ENCODE peak calls at places on chromosomes 7 and 10, in five cellular contexts. S, T, H, M and N are unnamed samples.

GRCh38 chr7:157768198-157768597 is 431.4 kb downstream of the DNAJB6 start:
- DNase-seq in T (no peak), H (no peak), S (no peak), M (no peak), N (no peak)

GRCh38 chr10:34191399-34191798 is 623.7 kb downstream of the PARD3 start:
- DNase-seq in M (no peak), T (no peak), H (no peak), S (no peak), N (no peak)

GRCh38 chr10:29619273-29619672 is 15.5 kb downstream of the SVIL start:
- DNase-seq in H (peak; percentile 46), T (peak; percentile 75), M (no peak), S (no peak), N (no peak)

GRCh38 chr7:23024454-23024853 is 10.5 kb upstream of the HYCC1 start:
- DNase-seq in M (no peak), H (no peak), S (no peak), T (no peak), N (no peak)

GRCh38 chr7:327305-327931 is 37.4 kb downstream of the FOXL3 start:
- DNase-seq in M (no peak), S (no peak), H (no peak), T (no peak), N (no peak)

GRCh38 chr10:17143055-17143690 is 13.6 kb upstream of the CUBN start:
- DNase-seq in T (no peak), S (no peak), M (no peak), H (no peak), N (no peak)

GRCh38 chr7:157004839-157005455 is 5.5 kb downstream of the MNX1 start:
- DNase-seq in H (no peak), T (no peak), M (no peak), S (no peak), N (no peak)

GRCh38 chr10:4549254-4549653 is 276.8 kb upstream of the AKR1E2 start:
- DNase-seq in H (no peak), M (no peak), T (no peak), S (no peak), N (no peak)

GRCh38 chr10:114905450-114905849 is 32.5 kb upstream of the TRUB1 start:
- DNase-seq in H (no peak), T (peak; percentile 53), S (no peak), M (no peak), N (no peak)

GRCh38 chr10:32155075-32155516 is 98.9 kb upstream of the KIF5B start:
- DNase-seq in T (peak; percentile 76), M (no peak), S (no peak), H (peak; percentile 84), N (no peak)

GRCh38 chr10:25047902-25048301 is 31.5 kb downstream of the THNSL1 start:
- DNase-seq in M (no peak), H (peak; percentile 96), S (no peak), T (peak; percentile 56), N (no peak)

GRCh38 chr7:155871211-155871610 is 58.9 kb upstream of the SHH start:
- DNase-seq in M (no peak), H (no peak), T (no peak), S (no peak), N (no peak)

GRCh38 chr10:29183304-29183918 is 105.5 kb upstream of the LYZL1 start:
- DNase-seq in T (no peak), M (no peak), S (no peak), H (no peak), N (no peak)

GRCh38 chr7:97064972-97065587 is 40.4 kb upstream of the DLX5 start:
- DNase-seq in M (peak; percentile 8), T (peak; percentile 72), S (no peak), H (peak; percentile 68), N (no peak)

GRCh38 chr7:102819151-102819550 is 70.4 kb downstream of the FAM185A start:
- DNase-seq in M (no peak), T (no peak), H (peak; percentile 48), S (no peak), N (no peak)

GRCh38 chr10:126844406-126844805 is 60.8 kb upstream of the DOCK1 start:
- DNase-seq in M (no peak), S (no peak), T (no peak), H (peak; percentile 8), N (no peak)

GRCh38 chr7:44280993-44281721 is 44.2 kb downstream of the CAMK2B start:
- DNase-seq in M (no peak), S (no peak), T (no peak), H (no peak), N (no peak)

DNA sequence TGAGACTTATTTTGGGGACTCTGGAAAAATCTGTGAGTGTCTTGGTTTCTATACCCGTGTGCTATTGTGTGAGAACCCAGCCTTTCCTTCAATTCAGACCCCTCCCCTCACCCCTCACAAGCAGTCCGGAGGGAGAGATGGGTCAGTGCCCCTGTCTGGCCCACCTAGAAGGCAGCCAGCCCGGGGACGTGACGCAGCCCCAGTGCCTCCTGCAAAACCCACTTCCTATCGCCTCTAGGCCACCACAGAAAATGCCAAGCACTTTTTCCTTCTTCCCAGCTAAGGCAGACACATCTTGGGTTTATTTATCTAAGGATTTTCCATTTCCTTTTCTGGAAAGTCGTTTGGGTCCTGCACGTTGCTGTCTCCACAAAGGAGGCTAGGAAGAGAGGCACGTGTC is 11.6 kb upstream of the AQP1 start:
- DNase-seq in T (no peak), M (no peak), H (no peak), S (no peak), N (no peak)
- H3K27ac ChIP-seq in T (no peak overlapping the region), M (no peak overlapping the region), H (no peak overlapping the region), S (no peak overlapping the region), N (peak overlapping the region; percentile 68)

DNA sequence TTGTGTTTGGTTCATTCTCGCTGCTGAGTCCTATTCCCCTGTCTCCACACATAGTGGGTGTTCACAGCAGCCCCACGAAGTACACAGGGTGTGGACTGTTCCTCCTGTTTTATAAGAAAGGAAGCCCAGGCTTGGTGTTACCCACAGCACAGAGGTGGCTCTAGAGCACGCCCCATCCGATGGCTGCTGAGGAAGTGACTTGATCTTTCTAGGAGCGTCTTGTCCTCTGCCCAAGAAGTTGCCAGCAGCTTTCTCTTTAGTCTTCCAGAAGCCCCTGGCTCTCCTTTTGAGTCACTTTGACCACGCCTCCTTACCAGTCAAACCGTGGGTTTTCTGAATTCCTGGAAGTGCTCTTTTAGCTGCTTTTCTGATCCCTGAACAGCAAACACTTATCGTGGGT is 94.0 kb downstream of the GRK5 start:
- DNase-seq in T (no peak), M (peak; percentile 67), S (no peak), H (no peak), N (no peak)
- H3K4me3 ChIP-seq in T (no peak overlapping the region), M (peak overlapping the region; percentile 34), S (no peak overlapping the region), H (no peak overlapping the region), N (no peak overlapping the region)

DNA sequence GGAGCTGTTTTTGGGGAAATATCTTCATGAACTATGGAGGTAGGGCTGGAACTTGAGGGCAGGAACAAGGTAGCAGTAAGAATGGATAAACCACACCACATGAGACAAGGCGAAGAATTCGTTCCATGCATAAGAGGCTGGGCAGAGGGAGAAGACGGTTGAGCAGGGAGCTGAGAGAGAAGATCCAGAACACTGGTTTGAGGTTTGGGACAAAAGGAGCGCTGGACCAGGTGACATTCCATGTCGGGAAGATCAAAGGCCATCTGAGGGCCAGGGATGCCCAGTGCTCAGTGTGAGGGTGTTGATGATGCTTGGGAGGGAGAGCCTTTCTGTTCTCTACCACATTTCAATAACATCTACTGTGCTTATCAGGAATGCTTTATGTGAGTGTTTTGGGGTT is 52.8 kb downstream of the WIPF3 start:
- DNase-seq in M (no peak), S (no peak), T (no peak), H (no peak), N (no peak)
- H3K27ac ChIP-seq in M (no peak overlapping the region), S (no peak overlapping the region), T (no peak overlapping the region), H (no peak overlapping the region), N (no peak overlapping the region)

DNA sequence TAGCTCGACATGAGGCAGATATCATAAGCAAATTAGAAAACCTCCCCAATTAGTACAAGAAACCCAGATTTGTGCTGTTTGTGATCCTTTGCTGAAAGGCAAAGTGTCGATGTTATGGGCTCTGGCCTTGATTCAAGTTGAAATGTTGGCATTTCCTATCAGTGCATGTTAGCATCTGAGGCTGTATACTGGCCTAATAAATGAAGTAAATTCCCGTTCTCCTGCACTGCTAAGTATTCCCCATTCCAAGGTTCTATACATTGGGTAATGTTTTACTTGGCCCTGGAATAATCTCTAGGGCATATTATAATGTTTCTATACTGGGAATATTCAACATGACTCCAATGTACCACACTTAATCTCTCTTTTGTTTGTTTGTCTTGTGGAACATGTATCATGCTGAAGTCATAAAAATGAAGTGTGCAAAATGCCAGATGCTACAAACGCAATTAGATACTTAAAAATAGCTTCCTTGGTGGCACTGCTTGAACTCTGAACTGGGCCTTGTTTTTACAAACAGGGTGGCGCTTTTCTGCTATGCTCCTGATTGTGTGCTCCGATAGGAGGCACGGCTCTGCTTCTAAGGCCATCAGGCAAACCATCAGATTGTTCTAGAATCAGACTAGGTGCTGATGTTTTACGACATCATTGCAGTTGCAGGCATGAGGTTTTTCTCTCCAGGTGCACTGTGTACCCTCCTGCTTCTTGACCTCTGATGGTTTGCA is 156.7 kb upstream of the TCF7L2 start:
- DNase-seq in S (no peak), M (no peak), T (peak; percentile 49), H (no peak), N (no peak)
- H3K4me3 ChIP-seq in S (no peak overlapping the region), M (no peak overlapping the region), T (no peak overlapping the region), H (no peak overlapping the region), N (peak overlapping the region; percentile 42)

DNA sequence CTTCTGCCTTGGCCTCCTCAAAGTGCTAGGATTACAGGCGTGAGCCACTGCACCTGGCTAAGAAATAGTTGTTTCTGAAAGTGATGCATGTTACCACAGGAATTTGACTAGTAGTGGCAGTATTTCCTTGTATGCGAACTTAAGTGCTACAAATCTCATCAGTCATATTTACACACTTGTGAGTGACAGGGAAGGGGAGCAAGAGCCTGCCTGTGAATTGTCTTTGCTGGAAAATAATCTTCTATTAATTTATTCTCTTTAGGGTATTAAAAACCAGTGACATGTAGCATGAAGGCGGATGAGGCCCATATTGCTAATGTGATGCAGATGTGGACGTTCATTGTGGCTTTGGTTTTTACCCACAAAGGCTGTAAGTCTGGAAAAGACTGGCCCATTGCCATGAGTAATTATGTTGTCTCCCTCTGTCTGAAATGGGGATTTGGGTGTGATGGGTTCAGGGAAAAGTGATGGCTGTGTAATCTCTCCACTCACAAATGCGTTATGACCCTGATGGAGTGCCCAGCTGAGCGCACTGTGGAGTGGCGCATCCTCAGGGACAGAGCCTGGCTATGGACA is 97.6 kb downstream of the CCNY start:
- DNase-seq in T (no peak), H (peak; percentile 86), S (no peak), M (no peak), N (no peak)
- H3K27ac ChIP-seq in T (no peak overlapping the region), H (no peak overlapping the region), S (no peak overlapping the region), M (no peak overlapping the region), N (no peak overlapping the region)

GRCh38 chr10:96703358-96703757 is 17.0 kb downstream of the PIK3AP1 start:
- DNase-seq in T (no peak), H (no peak), S (no peak), M (no peak), N (no peak)

GRCh38 chr10:96699613-96700012 is 20.7 kb downstream of the PIK3AP1 start:
- DNase-seq in H (no peak), S (no peak), M (no peak), T (no peak), N (no peak)

GRCh38 chr10:96697438-96697837 is 22.9 kb downstream of the PIK3AP1 start:
- DNase-seq in S (no peak), H (no peak), T (no peak), M (no peak), N (no peak)

GRCh38 chr10:96700477-96701099 is 19.7 kb downstream of the PIK3AP1 start:
- DNase-seq in T (no peak), H (no peak), S (no peak), M (no peak), N (no peak)

GRCh38 chr10:96701265-96701664 is 19.0 kb downstream of the PIK3AP1 start:
- DNase-seq in S (no peak), T (no peak), H (no peak), M (no peak), N (no peak)
- H3K4me3 ChIP-seq in S (no peak overlapping the region), T (no peak overlapping the region), H (no peak overlapping the region), M (no peak overlapping the region), N (no peak overlapping the region)